ENCODE peak calls at places on chromosome 2, in six cellular contexts. G is fibroblast of the aortic adventitia, Z is activated B cell treated with CpG ODN at 0.5 μM for 24 hours, O is mucosa of descending colon, X is GM23338, K is bronchial epithelial cell. R is an unnamed sample.

GRCh38 chr2:10471956-10472355 is 23.8 kb upstream of the ODC1 start:
- DNase-seq in G (no peak), Z (no peak), O (no peak), X (peak; percentile 27), K (no peak), R (no peak)

GRCh38 chr2:10873790-10874437 is 37.8 kb upstream of the KCNF1 start:
- DNase-seq in G (peak; percentile 8), Z (no peak), O (no peak), X (no peak), K (peak; percentile 55), R (no peak)

GRCh38 chr2:239550336-239550735 is 149.5 kb upstream of the HDAC4 start:
- DNase-seq in G (no peak), Z (no peak), O (no peak), X (no peak), K (no peak), R (no peak)

GRCh38 chr2:28461056-28461455 is 34.8 kb upstream of the PLB1 start:
- DNase-seq in G (no peak), Z (no peak), O (no peak), X (no peak), K (no peak), R (no peak)

GRCh38 chr2:234556848-234557573 is 60.1 kb upstream of the ARL4C start:
- DNase-seq in G (peak; percentile 35), Z (no peak), O (no peak), X (no peak), K (peak; percentile 79), R (no peak)

GRCh38 chr2:36441816-36442215 is 86.2 kb downstream of the CRIM1 start:
- DNase-seq in G (peak; percentile 41), Z (no peak), O (no peak), X (no peak), K (no peak), R (no peak)

GRCh38 chr2:59959944-59960343 is 593.5 kb downstream of the BCL11A start:
- DNase-seq in G (no peak), Z (no peak), O (no peak), X (peak; percentile 74), K (no peak), R (no peak)

GRCh38 chr2:74507926-74508520 is 528 bp upstream of the PCGF1 start:
- DNase-seq in G (no peak), Z (no peak), O (peak; percentile 70), X (peak; percentile 69), K (peak; percentile 25), R (peak; percentile 81)

GRCh38 chr2:109388018-109388417 is 225.7 kb downstream of the SEPTIN10 start:
- DNase-seq in G (no peak), Z (no peak), O (no peak), X (no peak), K (no peak), R (peak; percentile 2)

GRCh38 chr2:44821500-44821899 is 120.0 kb upstream of the SIX3 start:
- DNase-seq in G (no peak), Z (no peak), O (no peak), X (no peak), K (no peak), R (no peak)

GRCh38 chr2:64937341-64938230 is 51.6 kb upstream of the SLC1A4 start:
- DNase-seq in G (no peak), Z (peak; percentile 46), O (peak; percentile 78), X (no peak), K (no peak), R (no peak)

GRCh38 chr2:74872310-74872923 is 38.5 kb downstream of the HK2 start:
- DNase-seq in G (peak; percentile 40), Z (no peak), O (no peak), X (no peak), K (peak; percentile 38), R (no peak)

GRCh38 chr2:176650101-176650500 is 380.9 kb downstream of the MTX2 start:
- DNase-seq in G (no peak), Z (no peak), O (no peak), X (peak; percentile 36), K (no peak), R (no peak)

GRCh38 chr2:224909885-224910517 is 132.3 kb downstream of the DOCK10 start:
- DNase-seq in G (peak; percentile 92), Z (no peak), O (no peak), X (peak; percentile 30), K (peak; percentile 85), R (no peak)

GRCh38 chr2:137942037-137942784 is 22.1 kb upstream of the HNMT start:
- DNase-seq in G (no peak), Z (no peak), O (no peak), X (no peak), K (no peak), R (peak; percentile 48)

GRCh38 chr2:138090330-138090729 is 126.1 kb downstream of the HNMT start:
- DNase-seq in G (peak; percentile 73), Z (no peak), O (no peak), X (peak; percentile 48), K (peak; percentile 70), R (no peak)

GRCh38 chr2:192190474-192190873 is 4.3 kb downstream of the TMEFF2 start:
- DNase-seq in G (peak; percentile 72), Z (no peak), O (no peak), X (no peak), K (peak; percentile 42), R (no peak)

GRCh38 chr2:42089340-42089925 is 41.6 kb downstream of the PKDCC start:
- DNase-seq in G (peak; percentile 49), Z (peak; percentile 52), O (peak; percentile 75), X (peak; percentile 91), K (peak; percentile 36), R (peak; percentile 79)

GRCh38 chr2:44938287-44939073 is 3.0 kb upstream of the SIX3 start:
- DNase-seq in G (no peak), Z (no peak), O (peak; percentile 51), X (peak; percentile 76), K (no peak), R (peak; percentile 44)

GRCh38 chr2:42922790-42923631 is 130.6 kb upstream of the HAAO start:
- DNase-seq in G (peak; percentile 99), Z (no peak), O (no peak), X (no peak), K (peak; percentile 78), R (no peak)

GRCh38 chr2:147989809-147990403 is 30.6 kb downstream of the ORC4 start:
- DNase-seq in G (peak; percentile 81), Z (no peak), O (no peak), X (peak; percentile 78), K (peak; percentile 42), R (no peak)

GRCh38 chr2:172102159-172102857 is 392 bp downstream of the DLX2 start:
- DNase-seq in G (peak; percentile 63), Z (no peak), O (peak; percentile 58), X (no peak), K (no peak), R (peak; percentile 46)

GRCh38 chr2:172101008-172101706 is 1.5 kb downstream of the DLX2 start:
- DNase-seq in G (peak; percentile 48), Z (no peak), O (no peak), X (peak; percentile 58), K (no peak), R (peak; percentile 34)

GRCh38 chr2:172100080-172101007 is 2.4 kb downstream of the DLX2 start:
- DNase-seq in G (no peak), Z (no peak), O (no peak), X (peak; percentile 55), K (no peak), R (peak; percentile 70)

GRCh38 chr2:172102858-172103359 is at the start of gene DLX2:
- DNase-seq in G (peak; percentile 88), Z (peak; percentile 53), O (peak; percentile 90), X (peak; percentile 98), K (peak; percentile 70), R (peak; percentile 94)

DNA sequence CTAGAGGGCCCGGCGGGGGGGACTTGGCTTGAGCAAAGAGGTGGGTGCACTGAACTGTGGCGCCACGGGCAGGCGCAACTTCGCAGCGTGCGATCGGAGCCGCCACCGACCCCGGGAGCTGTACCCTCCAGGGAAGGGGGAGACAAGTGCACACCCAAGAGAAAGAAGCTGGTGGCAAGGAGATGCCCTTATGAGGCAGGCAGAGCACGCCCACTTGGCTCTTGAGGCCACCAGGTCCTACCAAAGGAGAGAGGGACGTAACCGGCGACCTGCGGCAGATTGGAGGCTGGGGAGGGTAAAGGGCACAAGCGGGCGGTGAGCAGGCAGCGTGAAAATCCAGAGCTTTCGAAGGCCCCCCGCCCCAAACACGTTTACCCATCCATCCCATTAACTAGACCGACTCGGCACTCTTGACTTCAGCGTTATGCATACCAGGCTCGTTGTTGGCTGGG is 967 bp downstream of the DLX2 start:
- DNase-seq in G (no peak), Z (no peak), O (no peak), X (peak; percentile 70), K (no peak), R (peak; percentile 28)
- TF ChIP-seq CTCF in G (no peak), Z (no peak), O (no peak), X (no peak), K (no peak), R (no peak)

GRCh38 chr2:88212251-88212790 is 42.2 kb downstream of the THNSL2 start:
- DNase-seq in G (peak; percentile 7), Z (no peak), O (no peak), X (peak; percentile 86), K (peak; percentile 23), R (no peak)
- TF ChIP-seq CTCF in G (peak; percentile 62), Z (no peak), O (no peak), X (peak; percentile 84), K (peak; percentile 46), R (peak; percentile 26)

GRCh38 chr2:230067990-230068657 is 600 bp downstream of the SLC16A14 start:
- DNase-seq in G (peak; percentile 21), Z (peak; percentile 58), O (peak; percentile 72), X (peak; percentile 82), K (no peak), R (peak; percentile 72)
- TF ChIP-seq CTCF in G (no peak), Z (no peak), O (no peak), X (no peak), K (peak; percentile 31), R (no peak)

GRCh38 chr2:9109871-9110270 is 96.7 kb upstream of the ASAP2 start:
- DNase-seq in G (no peak), Z (no peak), O (no peak), X (no peak), K (no peak), R (no peak)

GRCh38 chr2:9113262-9113661 is 93.3 kb upstream of the ASAP2 start:
- DNase-seq in G (no peak), Z (no peak), O (no peak), X (no peak), K (no peak), R (no peak)

GRCh38 chr2:9110346-9110884 is 96.2 kb upstream of the ASAP2 start:
- DNase-seq in G (no peak), Z (no peak), O (no peak), X (peak; percentile 38), K (no peak), R (no peak)

GRCh38 chr2:9112079-9112721 is 94.4 kb upstream of the ASAP2 start:
- DNase-seq in G (peak; percentile 92), Z (no peak), O (no peak), X (no peak), K (peak; percentile 99), R (no peak)

DNA sequence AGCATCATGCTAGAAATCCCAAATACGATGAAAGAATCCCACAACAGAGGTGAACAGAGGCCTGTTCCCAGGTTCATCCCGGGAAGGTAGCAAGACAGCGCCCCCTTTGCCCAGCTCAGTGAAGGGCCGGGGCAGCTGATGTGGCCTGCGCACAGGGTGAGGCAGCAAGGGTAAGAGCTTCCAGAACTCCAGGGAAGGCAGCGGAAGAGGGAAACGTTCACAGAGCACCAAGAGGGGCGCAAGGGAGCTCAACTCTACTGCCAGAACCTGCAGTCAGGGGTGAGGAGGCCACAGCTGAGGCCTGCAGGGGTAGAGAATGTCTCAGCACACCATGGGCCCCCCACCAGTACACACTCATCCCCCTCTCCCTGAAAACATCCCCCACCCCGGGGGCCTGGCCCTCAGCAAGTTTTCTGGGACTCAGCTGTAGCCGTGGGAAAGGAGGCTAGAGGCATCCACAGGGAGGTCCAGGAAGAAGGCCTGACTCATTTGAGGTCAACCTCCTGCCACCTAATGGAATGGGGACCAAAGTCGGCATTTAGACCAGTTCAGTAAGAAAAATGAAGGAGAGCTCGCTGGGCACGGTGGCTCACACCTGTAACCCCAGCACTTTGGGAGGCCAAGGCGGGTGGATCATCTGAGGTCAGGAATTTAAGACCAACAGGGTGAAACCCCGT is 95.6 kb upstream of the ASAP2 start:
- DNase-seq in G (no peak), Z (no peak), O (no peak), X (peak; percentile 93), K (no peak), R (peak; percentile 56)
- TF ChIP-seq CTCF in G (no peak), Z (no peak), O (no peak), X (peak; percentile 95), K (peak; percentile 38), R (peak; percentile 45)

R was measured in glutamatergic neuron.